ENCODE peak calls at places on chromosome 19, in ten cellular contexts. Z is endothelial cell of umbilical vein, P is heart right ventricle, I is left ventricle myocardium inferior, K is GM23248, L is Panc1, O is GM23338, B is breast epithelium, A is uterus, H is heart left ventricle. C is an unnamed sample.

GRCh38 chr19:41584931-41585330 is 9.0 kb downstream of the CEACAM21 start:
- DNase-seq in K (no peak), B (no peak), P (no peak), I (no peak), A (no peak), H (no peak), Z (no peak), L (no peak), O (no peak), C (no peak)

GRCh38 chr19:56153507-56153906 is 12.4 kb downstream of the ZNF444 start:
- DNase-seq in I (no peak), L (no peak), O (peak; percentile 90), K (no peak), Z (peak; percentile 25), A (no peak), H (no peak), B (no peak), P (no peak), C (peak; percentile 88)

GRCh38 chr19:52542984-52543664 is 15.7 kb downstream of the ZNF808 start:
- DNase-seq in A (no peak), L (no peak), K (no peak), I (no peak), B (no peak), Z (peak; percentile 17), H (no peak), O (no peak), P (no peak), C (no peak)

GRCh38 chr19:41296323-41296935 is 13.5 kb upstream of the CCDC97 start:
- DNase-seq in K (no peak), Z (no peak), H (no peak), A (no peak), O (no peak), B (peak; percentile 50), P (no peak), L (no peak), I (no peak), C (no peak)

GRCh38 chr19:4015705-4016402 is 8.3 kb downstream of the PIAS4 start:
- DNase-seq in K (no peak), A (peak; percentile 63), B (peak; percentile 28), O (no peak), H (no peak), I (peak; percentile 43), P (no peak), L (no peak), Z (no peak), C (no peak)

GRCh38 chr19:32196690-32197420 is 148.6 kb upstream of the ZNF507 start:
- DNase-seq in Z (no peak), H (no peak), K (no peak), L (no peak), P (no peak), A (no peak), I (no peak), O (no peak), B (no peak), C (peak; percentile 20)

GRCh38 chr19:48780684-48781391 is 25.5 kb downstream of the FGF21 start:
- DNase-seq in K (peak; percentile 34), Z (peak; percentile 43), H (no peak), A (peak; percentile 41), O (no peak), B (no peak), L (no peak), I (no peak), P (no peak), C (no peak)

GRCh38 chr19:30790048-30790680 is 418.0 kb downstream of the ZNF536 start:
- DNase-seq in K (no peak), L (no peak), B (no peak), O (no peak), P (no peak), H (no peak), A (no peak), I (no peak), Z (no peak), C (no peak)

GRCh38 chr19:45420356-45420755 is 3.4 kb downstream of the ERCC1 start:
- DNase-seq in B (no peak), I (no peak), Z (no peak), H (no peak), P (no peak), L (no peak), K (no peak), O (no peak), A (no peak), C (peak; percentile 66)

GRCh38 chr19:45419895-45420294 is 3.8 kb downstream of the ERCC1 start:
- DNase-seq in H (no peak), O (no peak), P (no peak), I (no peak), Z (no peak), B (no peak), K (no peak), A (no peak), L (no peak), C (no peak)

GRCh38 chr19:45418812-45419211 is 4.9 kb downstream of the ERCC1 start:
- DNase-seq in H (no peak), B (no peak), P (no peak), A (no peak), L (no peak), O (no peak), I (no peak), Z (no peak), K (no peak), C (no peak)

GRCh38 chr19:45420871-45421270 is 2.8 kb downstream of the ERCC1 start:
- DNase-seq in A (no peak), Z (no peak), P (no peak), B (no peak), L (no peak), O (no peak), H (no peak), K (no peak), I (no peak), C (no peak)

GRCh38 chr19:45419396-45419795 is 4.3 kb downstream of the ERCC1 start:
- DNase-seq in O (no peak), A (no peak), B (no peak), Z (no peak), P (no peak), H (peak; percentile 58), K (no peak), I (no peak), L (no peak), C (peak; percentile 43)
- H3K27ac ChIP-seq in O (no peak overlapping the region), A (no peak overlapping the region), B (no peak overlapping the region), Z (no peak overlapping the region), P (no peak overlapping the region), H (no peak overlapping the region), K (no peak overlapping the region), I (no peak overlapping the region), L (no peak overlapping the region), C (no peak overlapping the region)

GRCh38 chr19:1568320-1569019 is at the start of gene MEX3D:
- DNase-seq in B (peak; percentile 62), O (peak; percentile 83), A (peak; percentile 75), P (peak; percentile 86), I (peak; percentile 81), H (peak; percentile 85), K (peak; percentile 88), Z (peak; percentile 23), L (no peak), C (peak; percentile 85)

GRCh38 chr19:1567848-1568227 is 287 bp downstream of the MEX3D start:
- DNase-seq in O (no peak), K (no peak), P (no peak), Z (no peak), A (no peak), I (no peak), B (no peak), L (no peak), H (no peak), C (no peak)

GRCh38 chr19:1566392-1567115 is 1.6 kb downstream of the MEX3D start:
- DNase-seq in H (peak; percentile 69), B (peak; percentile 72), A (peak; percentile 68), Z (peak; percentile 81), P (peak; percentile 54), I (peak; percentile 68), L (no peak), O (peak; percentile 89), K (peak; percentile 90), C (peak; percentile 93)

GRCh38 chr19:1569997-1570396 is 1.9 kb upstream of the MEX3D start:
- DNase-seq in O (no peak), P (no peak), I (no peak), H (no peak), A (no peak), B (no peak), L (no peak), K (no peak), Z (no peak), C (no peak)

DNA sequence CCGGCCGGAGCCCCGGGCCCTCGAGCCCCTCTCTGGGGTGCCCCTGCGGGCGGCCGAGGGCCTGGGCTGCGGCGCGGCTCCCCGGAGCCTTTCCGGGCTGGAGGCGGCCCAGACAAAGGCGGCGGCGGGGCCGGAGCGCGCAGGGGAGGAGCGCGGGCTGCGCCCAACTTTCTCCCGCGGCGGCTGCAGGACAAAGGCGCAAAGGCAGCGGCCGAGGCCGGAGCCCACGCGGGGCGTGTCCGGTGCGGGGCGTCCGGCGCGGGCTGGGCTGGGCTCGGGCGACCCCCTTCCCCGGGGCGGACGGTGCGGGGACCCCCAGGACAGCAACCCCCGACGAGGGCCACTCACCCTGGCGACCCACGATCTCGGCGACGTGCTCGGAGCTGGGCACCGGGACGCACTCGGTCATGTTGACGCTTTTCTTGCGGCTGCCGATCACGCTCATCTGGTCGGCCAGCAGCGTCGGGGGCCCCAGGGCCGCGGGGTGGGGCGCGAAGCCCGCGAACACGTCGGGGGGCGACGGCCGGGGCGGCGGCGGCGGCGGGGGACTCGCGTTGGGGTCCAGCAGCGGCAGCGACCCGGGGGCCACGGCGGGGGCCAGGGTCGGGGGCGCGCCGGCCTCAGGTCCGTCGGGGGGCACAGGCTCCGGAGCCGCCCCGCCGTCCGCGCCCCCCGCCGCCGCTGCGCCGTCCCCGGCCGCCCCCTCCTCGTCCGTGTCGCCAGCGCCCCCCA is 843 bp downstream of the MEX3D start:
- DNase-seq in P (peak; percentile 54), O (no peak), I (peak; percentile 47), A (peak; percentile 43), Z (peak; percentile 33), K (peak; percentile 81), L (no peak), B (peak; percentile 31), H (peak; percentile 48), C (peak; percentile 68)
- H3K4me3 ChIP-seq in P (peak overlapping the region; percentile 67), O (peak overlapping the region; percentile 89), I (peak overlapping the region; percentile 84), A (peak overlapping the region; percentile 41), Z (peak overlapping the region; percentile 99), K (peak overlapping the region; percentile 82), L (peak overlapping the region; percentile 59), B (peak overlapping the region; percentile 73), H (peak overlapping the region; percentile 77), C (peak overlapping the region; percentile 82)

DNA sequence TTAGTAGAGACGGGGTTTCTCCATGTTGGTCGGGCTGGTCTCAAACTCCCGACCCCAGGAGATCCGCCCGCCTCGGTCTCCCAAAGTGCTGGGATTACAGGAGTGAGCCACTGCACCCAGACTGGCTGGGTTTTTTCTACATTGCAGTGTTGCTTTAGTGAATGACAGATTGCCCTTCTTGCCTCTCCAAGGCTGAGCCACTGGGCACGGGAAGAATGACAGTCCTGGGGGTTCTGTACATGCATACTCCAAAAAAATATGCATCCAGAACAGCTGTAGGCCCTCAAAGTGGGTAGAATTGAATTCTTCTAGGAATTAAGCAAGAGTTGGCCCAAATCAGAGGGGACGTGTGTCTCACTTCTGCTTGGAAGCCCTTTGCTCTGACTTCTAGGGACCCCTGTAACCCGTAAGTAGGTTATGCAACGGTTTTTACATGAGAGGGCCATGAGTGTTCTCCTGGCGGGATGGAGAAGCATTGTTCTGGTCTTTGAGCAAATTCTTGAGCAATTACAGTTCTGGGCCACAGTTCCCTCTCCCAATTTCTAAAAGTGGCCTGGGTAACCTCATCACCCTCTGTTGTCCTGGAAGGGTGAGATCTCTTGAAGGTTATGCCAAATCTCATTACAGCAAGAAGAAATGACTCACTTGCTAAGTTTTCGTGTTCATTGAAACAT is 3.6 kb downstream of the ACTN4 start:
- DNase-seq in B (no peak), H (no peak), I (no peak), L (peak; percentile 100), Z (peak; percentile 60), A (peak; percentile 54), O (no peak), K (peak; percentile 94), P (no peak), C (no peak)
- H3K4me1 ChIP-seq in B (peaks cover 4% of the 10 kb centered on the region), H (peaks cover 74% of the 10 kb centered on the region), I (peaks cover 92% of the 10 kb centered on the region), L (peaks cover 52% of the 10 kb centered on the region), Z (peaks cover 59% of the 10 kb centered on the region), A (peaks cover 11% of the 10 kb centered on the region), O (peaks cover 66% of the 10 kb centered on the region), K (peaks cover 58% of the 10 kb centered on the region), P (peaks cover 26% of the 10 kb centered on the region), C (peaks cover 18% of the 10 kb centered on the region)

DNA sequence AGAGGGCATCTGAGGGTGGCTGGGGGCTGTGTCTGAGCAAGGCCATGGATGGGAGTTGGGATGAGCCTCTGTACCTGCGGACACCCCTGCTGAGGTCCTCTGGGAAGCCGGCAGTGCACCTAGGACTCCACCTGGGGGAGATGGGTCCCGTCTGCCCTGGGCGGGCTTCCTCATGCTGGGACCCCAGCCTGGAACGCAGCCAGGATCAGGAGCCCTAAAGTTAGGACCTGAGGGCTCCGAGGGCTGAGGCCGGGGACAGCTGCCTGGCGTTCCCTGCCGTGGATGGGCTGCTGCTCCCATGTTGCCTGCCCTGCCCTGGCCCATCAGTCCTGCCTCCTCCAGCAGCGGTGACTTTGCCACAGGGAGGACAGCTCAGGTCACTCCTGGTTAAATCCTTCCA is 26.1 kb downstream of the CRTC1 start:
- DNase-seq in O (no peak), L (no peak), I (no peak), K (no peak), H (no peak), B (no peak), Z (no peak), A (no peak), P (no peak), C (no peak)
- H3K27ac ChIP-seq in O (no peak overlapping the region), L (no peak overlapping the region), I (no peak overlapping the region), K (no peak overlapping the region), H (no peak overlapping the region), B (no peak overlapping the region), Z (no peak overlapping the region), A (no peak overlapping the region), P (no peak overlapping the region), C (no peak overlapping the region)